ENCODE peak calls at places on chromosome 17, in seven cellular contexts. U, I, D, W, P, Q and O are unnamed samples.

GRCh38 chr17:45958994-45959665 is 39.9 kb upstream of the STH start:
- DNase-seq in U (no peak), I (no peak), D (no peak), W (no peak), P (no peak), Q (no peak), O (no peak)

GRCh38 chr17:42414782-42415409 is 8.2 kb downstream of the CAVIN1 start:
- DNase-seq in U (no peak), I (peak), D (no peak), W (no peak), P (no peak), Q (peak), O (no peak)

GRCh38 chr17:10737168-10737622 is 7.4 kb upstream of the TMEM220 start:
- DNase-seq in U (peak), I (peak), D (peak), W (no peak), P (peak), Q (peak), O (peak)

GRCh38 chr17:48571024-48571818 is 6.9 kb downstream of the HOXB4 start:
- DNase-seq in U (no peak), I (no peak), D (no peak), W (no peak), P (no peak), Q (no peak), O (no peak)

GRCh38 chr17:57517519-57518342 is 227.4 kb downstream of the CCDC182 start:
- DNase-seq in U (no peak), I (no peak), D (no peak), W (no peak), P (no peak), Q (no peak), O (no peak)

GRCh38 chr17:32591428-32591827 is 104.6 kb downstream of the CDK5R1 start:
- DNase-seq in U (no peak), I (no peak), D (no peak), W (no peak), P (no peak), Q (no peak), O (no peak)

GRCh38 chr17:48577946-48578615 is at the start of gene HOXB4:
- DNase-seq in U (no peak), I (no peak), D (peak), W (peak), P (no peak), Q (peak), O (no peak)

GRCh38 chr17:42979511-42980273 is at the start of gene PTGES3L:
- DNase-seq in U (peak), I (peak), D (peak), W (no peak), P (no peak), Q (peak), O (peak)

GRCh38 chr17:75181608-75182318 is 996 bp downstream of the SUMO2 start:
- DNase-seq in U (no peak), I (peak), D (peak), W (no peak), P (no peak), Q (peak), O (peak)

GRCh38 chr17:50517504-50518264 is 9.4 kb downstream of the MYCBPAP start:
- DNase-seq in U (no peak), I (no peak), D (no peak), W (no peak), P (no peak), Q (peak), O (no peak)

GRCh38 chr17:42553866-42554249 is 1.1 kb downstream of the HSD17B1 start:
- DNase-seq in U (no peak), I (no peak), D (no peak), W (no peak), P (no peak), Q (no peak), O (peak)

GRCh38 chr17:17186551-17187505 is 19.3 kb downstream of the PLD6 start:
- DNase-seq in U (no peak), I (no peak), D (no peak), W (no peak), P (no peak), Q (no peak), O (peak)

GRCh38 chr17:47205419-47205963 is 3.7 kb upstream of the MYL4 start:
- DNase-seq in U (no peak), I (no peak), D (peak), W (peak), P (no peak), Q (no peak), O (no peak)

GRCh38 chr17:7839199-7839889 is 5.3 kb downstream of the KDM6B start:
- DNase-seq in U (no peak), I (peak), D (no peak), W (no peak), P (no peak), Q (no peak), O (no peak)

GRCh38 chr17:39118674-39119419 is 32.6 kb downstream of the PLXDC1 start:
- DNase-seq in U (no peak), I (no peak), D (no peak), W (peak), P (no peak), Q (no peak), O (no peak)

GRCh38 chr17:59154335-59154720 is 658 bp downstream of the SKA2 start:
- DNase-seq in U (no peak), I (peak), D (peak), W (no peak), P (no peak), Q (peak), O (peak)

GRCh38 chr17:16512011-16512410 is 20.0 kb upstream of the LRRC75A start:
- DNase-seq in U (no peak), I (peak), D (peak), W (no peak), P (no peak), Q (no peak), O (no peak)

GRCh38 chr17:9940826-9941225 is 35.8 kb upstream of the RCVRN start:
- DNase-seq in U (no peak), I (no peak), D (no peak), W (no peak), P (no peak), Q (no peak), O (no peak)

GRCh38 chr17:18248300-18248731 is 10.2 kb downstream of the FLII start:
- DNase-seq in U (peak), I (peak), D (peak), W (no peak), P (no peak), Q (peak), O (peak)

GRCh38 chr17:34199932-34200534 is 55.1 kb upstream of the CCL2 start:
- DNase-seq in U (peak), I (peak), D (peak), W (peak), P (peak), Q (peak), O (peak)

GRCh38 chr17:17235212-17236174 is 1.5 kb downstream of the FLCN start:
- DNase-seq in U (no peak), I (no peak), D (no peak), W (no peak), P (no peak), Q (no peak), O (no peak)

GRCh38 chr17:42674755-42675347 is 1.9 kb downstream of the PLEKHH3 start:
- DNase-seq in U (no peak), I (no peak), D (peak), W (no peak), P (no peak), Q (peak), O (no peak)

GRCh38 chr17:48596735-48597491 is 3.3 kb upstream of the HOXB5 start:
- DNase-seq in U (no peak), I (no peak), D (peak), W (no peak), P (no peak), Q (no peak), O (no peak)

GRCh38 chr17:29549169-29549935 is 17.5 kb downstream of the ABHD15 start:
- DNase-seq in U (no peak), I (no peak), D (no peak), W (no peak), P (no peak), Q (no peak), O (peak)

GRCh38 chr17:50274142-50274944 is at the start of gene TMEM92:
- DNase-seq in U (peak), I (peak), D (peak), W (no peak), P (peak), Q (peak), O (peak)

GRCh38 chr17:76473541-76473985 is 6.2 kb downstream of the AANAT start:
- DNase-seq in U (no peak), I (no peak), D (peak), W (no peak), P (no peak), Q (peak), O (peak)

GRCh38 chr17:28244446-28244845 is 74.6 kb upstream of the TMEM97 start:
- DNase-seq in U (no peak), I (no peak), D (no peak), W (no peak), P (no peak), Q (no peak), O (no peak)

GRCh38 chr17:28253663-28254062 is 65.3 kb upstream of the TMEM97 start:
- DNase-seq in U (no peak), I (no peak), D (no peak), W (no peak), P (no peak), Q (no peak), O (no peak)

GRCh38 chr17:28247671-28248556 is 71.1 kb upstream of the TMEM97 start:
- DNase-seq in U (no peak), I (no peak), D (peak), W (no peak), P (no peak), Q (no peak), O (peak)

GRCh38 chr17:28252436-28252835 is 66.6 kb upstream of the TMEM97 start:
- DNase-seq in U (no peak), I (no peak), D (no peak), W (no peak), P (no peak), Q (no peak), O (no peak)

GRCh38 chr17:28249706-28250105 is 69.3 kb upstream of the TMEM97 start:
- DNase-seq in U (no peak), I (no peak), D (no peak), W (no peak), P (no peak), Q (no peak), O (no peak)
- TF ChIP-seq REST in U (no peak), I (no peak), D (no peak), W (no peak), P (no peak), Q (no peak), O (no peak)

DNA sequence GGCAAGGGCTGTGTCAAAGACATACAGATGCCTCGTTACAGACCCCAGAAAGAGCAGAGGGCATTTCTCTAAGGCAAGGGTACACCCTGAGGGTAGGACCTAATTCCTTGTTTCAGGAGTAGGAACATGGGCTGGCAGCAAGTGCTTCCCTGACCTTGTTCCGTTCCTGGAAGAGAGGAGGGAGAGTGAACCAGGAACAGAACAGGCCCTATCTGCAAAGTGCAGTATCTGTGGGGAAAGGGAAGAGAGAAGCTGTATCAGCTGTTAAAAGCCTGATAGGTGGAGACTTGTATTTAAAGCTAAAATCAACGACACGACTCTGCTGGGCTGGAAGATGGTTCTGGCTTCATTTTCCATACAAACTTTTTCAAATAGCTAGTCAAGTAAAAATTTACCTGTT is 26.1 kb upstream of the FASN start:
- DNase-seq in U (no peak), I (no peak), D (no peak), W (no peak), P (no peak), Q (no peak), O (no peak)
- H3K4me3 ChIP-seq in U (no peak), I (no peak), D (no peak), W (no peak), P (no peak), Q (no peak), O (no peak)

DNA sequence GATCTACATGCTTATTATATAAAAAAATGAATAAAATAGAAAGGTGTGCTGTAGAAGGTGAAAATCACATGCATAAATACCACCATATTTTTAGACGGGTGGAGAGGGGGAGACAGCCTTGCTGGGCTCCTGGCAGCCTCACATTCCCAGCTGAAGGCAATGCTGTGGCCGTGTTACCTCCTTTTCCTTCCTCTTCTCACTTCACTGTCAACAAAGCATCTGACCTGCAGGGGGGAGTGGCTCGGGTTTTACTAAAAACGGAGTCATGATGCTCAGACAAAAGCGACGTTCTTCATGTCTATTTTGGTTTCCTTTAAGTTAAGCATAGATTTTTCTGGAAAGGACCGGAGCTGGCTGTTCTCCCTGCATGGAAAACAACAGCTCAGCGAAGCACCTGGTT is 5.6 kb upstream of the RPTOR start:
- DNase-seq in U (peak), I (peak), D (peak), W (no peak), P (no peak), Q (peak), O (no peak)
- TF ChIP-seq REST in U (no peak), I (no peak), D (no peak), W (no peak), P (no peak), Q (no peak), O (no peak)

GRCh38 chr17:1031711-1032110 is 34.8 kb downstream of the TIMM22 start:
- DNase-seq in U (no peak), I (no peak), D (peak), W (no peak), P (no peak), Q (peak), O (peak)
- H3K4me3 ChIP-seq in U (no peak), I (no peak), D (peak), W (no peak), P (no peak), Q (no peak), O (no peak)

GRCh38 chr17:63842173-63842539 is 329 bp downstream of the SMARCD2 start:
- DNase-seq in U (no peak), I (peak), D (peak), W (no peak), P (no peak), Q (no peak), O (no peak)
- TF ChIP-seq REST in U (no peak), I (no peak), D (no peak), W (no peak), P (no peak), Q (no peak), O (no peak)

GRCh38 chr17:1562178-1562643 is 381 bp downstream of the PITPNA start:
- DNase-seq in U (peak), I (no peak), D (peak), W (no peak), P (no peak), Q (peak), O (peak)
- H3K4me3 ChIP-seq in U (peak), I (peak), D (peak), W (peak), P (peak), Q (peak), O (peak)

DNA sequence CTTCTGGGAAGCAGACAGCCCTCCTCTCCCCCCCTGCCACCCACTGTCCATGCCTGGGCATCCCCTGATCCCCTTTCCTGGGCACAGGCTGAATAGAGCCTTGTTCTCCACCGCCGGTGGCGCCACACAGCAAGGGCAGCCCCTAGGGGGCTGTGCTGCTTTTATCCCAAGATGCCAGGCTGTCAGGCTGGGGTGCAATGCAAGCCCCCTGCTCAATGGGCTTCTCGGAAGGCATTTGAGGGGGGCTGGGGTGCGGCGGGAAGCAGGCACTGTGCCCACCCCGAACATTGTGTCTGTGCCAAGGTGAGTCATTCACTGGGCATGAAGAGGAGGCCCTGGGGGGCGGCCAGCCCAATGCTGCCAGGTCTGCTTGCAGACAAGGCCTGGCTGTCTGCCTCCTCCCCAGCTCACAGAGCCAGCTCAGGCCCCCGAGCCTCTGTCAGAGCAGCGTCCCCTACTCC is 1.5 kb upstream of the GFAP start:
- DNase-seq in U (no peak), I (no peak), D (no peak), W (no peak), P (no peak), Q (no peak), O (peak)
- TF ChIP-seq REST in U (no peak), I (no peak), D (no peak), W (no peak), P (no peak), Q (no peak), O (no peak)